ENCODE peak calls at places on chromosomes 4 and X, in six cellular contexts. T, C, J, Q, N and A are unnamed samples.

GRCh38 chr4:143337600-143338287 is 1.1 kb downstream of the GAB1 start:
- DNase-seq in J (no peak), N (peak; percentile 70), Q (no peak), T (peak; percentile 37), C (no peak), A (no peak)

GRCh38 chr4:181301735-181302380 is 941.3 kb upstream of the TENM3 start:
- DNase-seq in N (peak; percentile 32), J (no peak), Q (no peak), T (no peak), C (peak; percentile 41), A (peak; percentile 10)

GRCh38 chrX:63664741-63665140 is 120.3 kb downstream of the ARHGEF9 start:
- DNase-seq in J (no peak), C (no peak), Q (no peak), T (no peak), N (no peak), A (no peak)

GRCh38 chrX:133523094-133523493 is 107.8 kb upstream of the GPC4 start:
- DNase-seq in T (no peak), Q (no peak), N (no peak), J (no peak), C (no peak), A (no peak)

GRCh38 chr4:40612831-40613230 is 16.8 kb downstream of the RBM47 start:
- DNase-seq in C (no peak), N (no peak), T (no peak), Q (no peak), J (no peak), A (no peak)

GRCh38 chr4:95505149-95505548 is 43.6 kb downstream of the UNC5C start:
- DNase-seq in Q (no peak), J (no peak), C (peak; percentile 68), N (no peak), T (no peak), A (no peak)

GRCh38 chr4:53895137-53895536 is 169.3 kb downstream of the CHIC2 start:
- DNase-seq in J (no peak), T (no peak), Q (no peak), C (no peak), N (no peak), A (no peak)

GRCh38 chrX:21944136-21944615 is 3.7 kb downstream of the SMS start:
- DNase-seq in N (no peak), C (no peak), T (no peak), J (no peak), Q (no peak), A (no peak)

GRCh38 chr4:113467581-113467980 is 294.0 kb downstream of the CAMK2D start:
- DNase-seq in C (no peak), J (no peak), N (no peak), Q (no peak), T (no peak), A (no peak)

GRCh38 chr4:184756399-184756798 is 22.5 kb upstream of the CENPU start:
- DNase-seq in N (no peak), C (no peak), T (no peak), J (no peak), Q (no peak), A (no peak)

GRCh38 chr4:791866-792630 is 33.9 kb downstream of the CPLX1 start:
- DNase-seq in T (no peak), C (no peak), Q (no peak), N (no peak), J (no peak), A (no peak)

GRCh38 chr4:17809667-17810066 is 890 bp downstream of the DCAF16 start:
- DNase-seq in Q (no peak), J (no peak), T (no peak), C (no peak), N (peak; percentile 4), A (no peak)

GRCh38 chr4:94411296-94411695 is 40.4 kb upstream of the PDLIM5 start:
- DNase-seq in T (no peak), J (no peak), Q (no peak), C (no peak), N (no peak), A (no peak)

GRCh38 chr4:10100734-10101216 is 15.8 kb downstream of the WDR1 start:
- DNase-seq in Q (no peak), T (no peak), J (no peak), N (no peak), C (no peak), A (no peak)

GRCh38 chr4:71270901-71271300 is 67.9 kb upstream of the SLC4A4 start:
- DNase-seq in Q (no peak), J (no peak), N (peak; percentile 29), C (peak; percentile 8), T (peak; percentile 1), A (no peak)

GRCh38 chr4:119733431-119733830 is 104.8 kb upstream of the PDE5A start:
- DNase-seq in T (no peak), C (no peak), J (no peak), Q (no peak), N (no peak), A (no peak)

GRCh38 chr4:71711985-71712348 is 71.9 kb downstream of the GC start:
- DNase-seq in T (no peak), J (no peak), C (no peak), N (no peak), Q (no peak), A (no peak)

GRCh38 chr4:118327554-118328241 is 25.1 kb downstream of the PRSS12 start:
- DNase-seq in C (no peak), N (no peak), T (peak; percentile 22), J (no peak), Q (no peak), A (no peak)

GRCh38 chr4:38782452-38783108 is at the start of gene TLR10:
- DNase-seq in Q (no peak), C (peak; percentile 34), N (peak; percentile 20), T (peak; percentile 53), J (peak; percentile 82), A (no peak)

DNA sequence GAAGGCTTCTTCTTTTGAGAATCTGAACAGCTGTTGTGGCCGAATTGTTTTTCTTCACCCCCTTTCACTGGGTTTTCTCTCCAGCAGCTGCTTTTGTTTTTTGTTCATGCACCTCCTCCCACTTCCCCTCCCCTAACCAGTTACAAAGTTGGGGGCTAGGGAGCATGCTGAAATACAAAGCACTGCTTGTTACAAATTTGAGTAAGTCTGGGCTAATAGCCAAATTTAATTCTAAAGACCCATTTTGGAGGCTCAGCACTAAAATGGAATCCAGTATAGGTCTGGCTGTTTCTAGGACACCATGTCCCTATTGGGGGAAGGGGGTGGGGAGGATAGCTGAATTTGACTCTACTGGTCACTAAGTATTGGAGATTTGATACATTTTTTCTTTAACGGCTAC is 89.2 kb upstream of the GPM6B start:
- DNase-seq in C (no peak), T (no peak), J (no peak), N (no peak), Q (no peak), A (no peak)
- TF ChIP-seq SIN3A in C (no peak), T (no peak), J (no peak), N (no peak), Q (no peak), A (no peak)

GRCh38 chr4:148054275-148054674 is 322.4 kb downstream of the ARHGAP10 start:
- DNase-seq in T (no peak), J (no peak), Q (no peak), C (no peak), N (no peak), A (no peak)

GRCh38 chr4:148053298-148054003 is 321.6 kb downstream of the ARHGAP10 start:
- DNase-seq in C (no peak), T (no peak), J (no peak), N (no peak), Q (no peak), A (no peak)

GRCh38 chr4:148056879-148057278 is 325.0 kb downstream of the ARHGAP10 start:
- DNase-seq in Q (peak; percentile 25), T (no peak), N (no peak), J (peak; percentile 95), C (peak; percentile 6), A (peak; percentile 5)

GRCh38 chr4:148057425-148058020 is 325.6 kb downstream of the ARHGAP10 start:
- DNase-seq in Q (no peak), N (no peak), C (no peak), T (no peak), J (peak; percentile 38), A (no peak)

DNA sequence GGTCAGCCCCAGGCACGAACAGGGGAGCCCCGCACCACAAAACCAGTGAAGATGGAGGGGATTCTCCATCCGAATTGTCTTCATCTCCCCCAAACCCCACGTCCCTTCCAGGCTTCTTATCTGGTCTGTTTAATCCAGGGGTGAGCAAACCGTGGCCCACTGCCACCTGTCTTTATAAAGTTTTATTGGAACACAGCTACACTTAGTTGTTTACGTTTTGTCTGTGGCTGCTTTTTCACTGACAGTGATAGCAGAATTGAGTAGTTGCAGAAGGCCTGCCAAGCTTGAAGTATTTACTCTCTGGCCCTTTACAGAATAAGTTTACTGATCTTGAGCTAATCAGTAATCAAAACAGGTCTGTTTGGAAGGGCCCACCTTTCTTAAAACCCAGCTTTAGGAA is 324.0 kb downstream of the ARHGAP10 start:
- DNase-seq in C (no peak), Q (no peak), J (no peak), T (no peak), N (no peak), A (no peak)
- H3K27ac ChIP-seq in C (no peak overlapping the region), Q (no peak overlapping the region), J (no peak overlapping the region), T (no peak overlapping the region), N (no peak overlapping the region), A (no peak overlapping the region)

GRCh38 chr4:107987916-107988762 is 1.6 kb upstream of the HADH start:
- DNase-seq in Q (no peak), J (no peak), T (no peak), N (no peak), C (no peak), A (no peak)
- H3K4me3 ChIP-seq in Q (no peak overlapping the region), J (no peak overlapping the region), T (no peak overlapping the region), N (peak overlapping the region; percentile 83), C (no peak overlapping the region), A (no peak overlapping the region)

GRCh38 chr4:73407227-73407673 is 3.2 kb downstream of the ALB start:
- DNase-seq in C (no peak), T (no peak), N (no peak), J (no peak), Q (no peak), A (no peak)

GRCh38 chr4:73406548-73406875 is 2.4 kb downstream of the ALB start:
- DNase-seq in T (no peak), C (no peak), J (no peak), Q (no peak), N (no peak), A (no peak)

GRCh38 chr4:73405138-73405537 is 1.1 kb downstream of the ALB start:
- DNase-seq in C (no peak), N (no peak), Q (no peak), J (no peak), T (no peak), A (no peak)

GRCh38 chr4:73404042-73404441 is at the start of gene ALB:
- DNase-seq in J (no peak), T (no peak), C (no peak), Q (no peak), N (no peak), A (no peak)

DNA sequence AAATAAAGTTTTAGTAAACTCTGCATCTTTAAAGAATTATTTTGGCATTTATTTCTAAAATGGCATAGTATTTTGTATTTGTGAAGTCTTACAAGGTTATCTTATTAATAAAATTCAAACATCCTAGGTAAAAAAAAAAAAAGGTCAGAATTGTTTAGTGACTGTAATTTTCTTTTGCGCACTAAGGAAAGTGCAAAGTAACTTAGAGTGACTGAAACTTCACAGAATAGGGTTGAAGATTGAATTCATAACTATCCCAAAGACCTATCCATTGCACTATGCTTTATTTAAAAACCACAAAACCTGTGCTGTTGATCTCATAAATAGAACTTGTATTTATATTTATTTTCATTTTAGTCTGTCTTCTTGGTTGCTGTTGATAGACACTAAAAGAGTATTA is 370 bp downstream of the ALB start:
- DNase-seq in C (no peak), Q (no peak), J (no peak), T (no peak), N (no peak), A (no peak)
- TF ChIP-seq SIN3A in C (no peak), Q (no peak), J (no peak), T (no peak), N (no peak), A (no peak)

GRCh38 chr4:87093443-87094123 is 126.8 kb downstream of the KLHL8 start:
- DNase-seq in Q (no peak), J (peak; percentile 43), C (peak; percentile 23), T (peak; percentile 67), N (peak; percentile 56), A (peak; percentile 27)
- H3K27ac ChIP-seq in Q (no peak overlapping the region), J (peak overlapping the region; percentile 13), C (peak overlapping the region; percentile 23), T (peak overlapping the region; percentile 47), N (no peak overlapping the region), A (no peak overlapping the region)